ENCODE peak calls at places on chromosomes 13 and 19, in four cellular contexts. One of them, this sample, is unnamed. For H3K4me1, the result is how much of the 10 kb centered on the place peaks cover.

GRCh38 chr13:25846227-25846984 is 205.4 kb downstream of the SHISA2 start:
- DNase-seq in OCI-LY7: no peak
- DNase-seq in ascending aorta: no peak
- DNase-seq in transverse colon: no peak
- DNase-seq in this sample: no peak

GRCh38 chr13:66402546-66402945 is 827.6 kb downstream of the PCDH9 start:
- DNase-seq in OCI-LY7: no peak
- DNase-seq in ascending aorta: no peak
- DNase-seq in transverse colon: no peak
- DNase-seq in this sample: no peak

GRCh38 chr19:39160523-39160861 is 34.9 kb downstream of the PAK4 start:
- DNase-seq in OCI-LY7: no peak
- DNase-seq in ascending aorta: peak
- DNase-seq in transverse colon: no peak
- DNase-seq in this sample: no peak

GRCh38 chr13:111944171-111944583 is 122.8 kb upstream of the SOX1 start:
- DNase-seq in OCI-LY7: no peak
- DNase-seq in ascending aorta: no peak
- DNase-seq in transverse colon: no peak
- DNase-seq in this sample: no peak

GRCh38 chr13:47628666-47629065 is 372.4 kb downstream of the SUCLA2 start:
- DNase-seq in OCI-LY7: no peak
- DNase-seq in ascending aorta: no peak
- DNase-seq in transverse colon: no peak
- DNase-seq in this sample: no peak

GRCh38 chr13:94110011-94110410 is 369.5 kb downstream of the DCT start:
- DNase-seq in OCI-LY7: no peak
- DNase-seq in ascending aorta: no peak
- DNase-seq in transverse colon: no peak
- DNase-seq in this sample: no peak

GRCh38 chr19:41409288-41409687 is 11.7 kb downstream of the BCKDHA start:
- DNase-seq in OCI-LY7: no peak
- DNase-seq in ascending aorta: no peak
- DNase-seq in transverse colon: no peak
- DNase-seq in this sample: no peak

GRCh38 chr13:93517658-93518057 is 291.1 kb downstream of the GPC6 start:
- DNase-seq in OCI-LY7: no peak
- DNase-seq in ascending aorta: no peak
- DNase-seq in transverse colon: no peak
- DNase-seq in this sample: no peak

GRCh38 chr19:55097864-55098715 is 19.3 kb downstream of the PPP1R12C start:
- DNase-seq in OCI-LY7: no peak
- DNase-seq in ascending aorta: no peak
- DNase-seq in transverse colon: no peak
- DNase-seq in this sample: no peak

GRCh38 chr13:112062619-112063308 is 4.2 kb upstream of the SOX1 start:
- DNase-seq in OCI-LY7: no peak
- DNase-seq in ascending aorta: no peak
- DNase-seq in transverse colon: no peak
- DNase-seq in this sample: no peak

GRCh38 chr19:57642396-57643046 is 9.6 kb downstream of the ZNF211 start:
- DNase-seq in OCI-LY7: no peak
- DNase-seq in ascending aorta: no peak
- DNase-seq in transverse colon: no peak
- DNase-seq in this sample: no peak

DNA sequence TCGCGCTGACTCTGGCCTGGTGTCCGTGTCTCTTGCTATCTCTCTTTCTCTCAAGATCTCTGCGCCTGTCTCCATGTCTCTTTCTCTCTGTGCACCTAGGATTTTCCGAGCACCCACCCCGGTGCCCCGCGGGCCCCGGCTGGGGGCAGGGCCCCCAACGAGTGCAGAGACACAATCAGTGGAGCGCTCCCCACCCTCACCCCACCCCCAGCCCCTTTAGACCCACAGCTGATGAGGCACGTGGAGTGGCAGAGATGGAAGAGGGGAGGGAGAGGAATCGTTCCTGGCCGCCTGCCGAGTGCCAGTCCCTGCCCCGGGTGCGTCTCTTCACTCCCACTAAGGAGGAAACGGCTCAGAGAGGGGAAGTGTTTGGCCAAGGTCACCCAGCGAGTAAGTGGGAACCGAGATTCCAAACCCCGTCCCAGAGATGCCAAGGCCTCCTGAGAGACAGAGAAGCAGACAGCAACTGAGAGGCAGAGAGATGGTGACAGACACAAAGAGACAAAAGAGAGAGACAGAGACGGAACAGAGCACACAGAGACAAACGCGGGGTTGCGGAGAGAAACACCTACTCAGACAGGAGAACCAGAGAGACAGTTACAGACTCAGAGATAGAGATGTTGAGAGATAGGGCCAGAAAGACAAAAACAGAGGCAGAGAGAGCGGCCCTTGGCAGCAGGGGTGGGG is 626 bp upstream of the BCL3 start:
- DNase-seq in OCI-LY7: no peak
- DNase-seq in ascending aorta: peak
- DNase-seq in transverse colon: peak
- DNase-seq in this sample: no peak
- H3K4me1 ChIP-seq in OCI-LY7: half or more
- H3K4me1 ChIP-seq in ascending aorta: under half
- H3K4me1 ChIP-seq in transverse colon: under half
- H3K4me1 ChIP-seq in this sample: under half

DNA sequence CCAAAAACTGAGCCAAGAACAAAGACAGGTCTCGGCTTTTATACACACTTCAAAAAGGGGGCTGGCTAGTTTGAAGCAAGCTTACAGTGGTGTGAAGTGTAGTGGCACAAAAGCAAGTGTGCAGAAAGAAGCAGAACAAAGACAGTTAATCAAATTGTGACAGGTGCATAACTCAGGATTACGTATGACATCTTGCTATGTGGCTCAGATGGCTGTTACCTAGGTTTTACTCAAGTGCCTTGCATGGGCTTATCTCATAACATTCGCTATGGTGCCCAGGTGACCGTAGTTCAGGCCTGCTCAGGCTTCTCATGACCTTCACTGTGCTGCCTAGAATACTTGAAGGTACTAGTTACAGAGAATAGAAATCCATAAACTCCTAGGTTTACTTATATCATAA is 1629.0 kb upstream of the PCDH20 start:
- DNase-seq in OCI-LY7: no peak
- DNase-seq in ascending aorta: no peak
- DNase-seq in transverse colon: no peak
- DNase-seq in this sample: no peak
- H3K4me3 ChIP-seq in OCI-LY7: no peak
- H3K4me3 ChIP-seq in ascending aorta: no peak
- H3K4me3 ChIP-seq in transverse colon: no peak
- H3K4me3 ChIP-seq in this sample: no peak

GRCh38 chr13:40191186-40191980 is 475.1 kb downstream of the FOXO1 start:
- DNase-seq in OCI-LY7: no peak
- DNase-seq in ascending aorta: peak
- DNase-seq in transverse colon: no peak
- DNase-seq in this sample: no peak

GRCh38 chr13:40192516-40193257 is 473.8 kb downstream of the FOXO1 start:
- DNase-seq in OCI-LY7: no peak
- DNase-seq in ascending aorta: peak
- DNase-seq in transverse colon: no peak
- DNase-seq in this sample: no peak

GRCh38 chr13:40189426-40189825 is 477.0 kb downstream of the FOXO1 start:
- DNase-seq in OCI-LY7: no peak
- DNase-seq in ascending aorta: no peak
- DNase-seq in transverse colon: no peak
- DNase-seq in this sample: no peak

GRCh38 chr13:40189885-40190655 is 476.4 kb downstream of the FOXO1 start:
- DNase-seq in OCI-LY7: no peak
- DNase-seq in ascending aorta: no peak
- DNase-seq in transverse colon: no peak
- DNase-seq in this sample: no peak

GRCh38 chr13:40190656-40191100 is 475.8 kb downstream of the FOXO1 start:
- DNase-seq in OCI-LY7: peak
- DNase-seq in ascending aorta: peak
- DNase-seq in transverse colon: peak
- DNase-seq in this sample: no peak
- H3K27ac ChIP-seq in OCI-LY7: peak
- H3K27ac ChIP-seq in ascending aorta: peak
- H3K27ac ChIP-seq in transverse colon: peak
- H3K27ac ChIP-seq in this sample: no peak

DNA sequence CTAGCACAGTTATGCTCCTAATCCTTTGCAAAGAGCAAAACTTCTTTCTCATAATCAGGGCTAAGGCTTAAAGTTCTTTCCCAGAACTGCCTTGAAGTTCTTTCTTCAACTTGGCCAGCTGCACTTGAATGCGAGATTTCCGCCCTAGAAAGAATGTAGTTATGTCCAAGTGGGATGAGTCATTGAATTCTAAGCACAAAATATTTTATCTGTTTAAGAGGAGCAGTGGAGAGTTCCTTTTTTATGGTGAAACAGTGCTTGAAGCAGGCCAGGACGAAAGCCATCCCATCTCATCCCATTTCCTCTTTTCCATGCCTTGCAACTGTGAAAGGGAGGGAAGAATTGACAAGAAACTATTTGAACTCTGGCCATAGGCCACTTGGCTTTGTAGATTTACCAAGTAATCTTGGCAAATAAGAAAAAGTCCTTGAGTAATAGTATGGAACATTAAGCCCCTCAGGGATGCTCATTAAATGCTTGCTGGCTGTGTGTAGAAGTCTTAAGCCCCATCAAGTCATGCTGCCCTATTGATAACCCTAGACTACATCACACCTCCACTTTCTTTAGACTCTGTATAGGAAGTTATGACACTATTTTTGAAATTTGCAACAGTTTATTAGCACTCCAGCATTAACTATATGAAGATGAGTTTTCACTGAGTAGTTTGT is 174.6 kb downstream of the KCTD12 start:
- DNase-seq in OCI-LY7: no peak
- DNase-seq in ascending aorta: no peak
- DNase-seq in transverse colon: peak
- DNase-seq in this sample: no peak
- H3K4me1 ChIP-seq in OCI-LY7: under half
- H3K4me1 ChIP-seq in ascending aorta: under half
- H3K4me1 ChIP-seq in transverse colon: under half
- H3K4me1 ChIP-seq in this sample: under half

DNA sequence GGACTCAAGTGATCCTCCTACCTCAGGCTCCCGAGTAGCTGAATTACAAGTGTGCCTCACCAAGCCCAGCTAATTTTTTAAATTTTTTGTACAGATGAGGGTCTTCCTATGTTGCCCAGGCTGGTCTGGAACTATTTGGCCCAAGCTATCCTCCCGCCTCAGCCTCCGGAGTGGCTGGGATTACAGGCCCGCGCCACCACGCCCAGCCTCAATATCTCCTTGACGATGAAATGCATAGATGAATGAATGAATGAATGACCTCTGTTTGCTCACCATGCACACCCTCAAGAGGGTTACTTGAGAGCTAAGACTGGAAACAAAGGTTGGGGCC is 14.9 kb upstream of the AP1M2 start:
- DNase-seq in OCI-LY7: no peak
- DNase-seq in ascending aorta: no peak
- DNase-seq in transverse colon: no peak
- DNase-seq in this sample: no peak
- H3K4me3 ChIP-seq in OCI-LY7: peak
- H3K4me3 ChIP-seq in ascending aorta: no peak
- H3K4me3 ChIP-seq in transverse colon: peak
- H3K4me3 ChIP-seq in this sample: no peak

DNA sequence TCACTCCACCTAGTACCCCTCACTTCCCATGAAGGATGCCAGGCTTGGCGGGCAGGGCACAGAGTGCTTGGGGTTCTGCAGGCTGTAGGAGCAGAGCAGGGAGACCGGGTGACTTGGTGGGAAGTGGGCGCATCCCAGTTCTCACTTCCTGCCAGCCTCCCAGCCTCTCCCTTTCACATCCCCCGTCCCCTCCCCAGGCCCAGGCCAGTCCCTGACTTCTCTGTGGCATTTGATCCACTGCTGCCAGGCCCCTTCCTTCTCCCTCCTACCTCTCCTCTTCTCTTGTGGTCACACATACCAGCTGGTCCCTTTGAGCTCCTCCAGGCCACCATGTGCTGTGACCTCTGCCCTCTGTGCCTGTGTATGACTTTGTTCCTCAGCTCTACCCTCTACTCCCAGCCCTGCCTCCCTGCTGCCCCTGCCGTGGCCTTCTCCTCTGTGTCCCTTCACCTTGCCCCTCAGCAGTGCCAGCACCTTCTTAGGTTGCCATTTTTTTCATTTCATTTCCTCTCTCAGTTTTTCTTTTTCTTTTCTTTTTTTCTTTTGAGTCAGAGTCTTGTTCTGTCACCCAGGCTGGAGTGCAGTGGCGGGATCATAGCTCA is 19.5 kb downstream of the MYO1F start:
- DNase-seq in OCI-LY7: no peak
- DNase-seq in ascending aorta: no peak
- DNase-seq in transverse colon: no peak
- DNase-seq in this sample: no peak
- H3K27ac ChIP-seq in OCI-LY7: no peak
- H3K27ac ChIP-seq in ascending aorta: no peak
- H3K27ac ChIP-seq in transverse colon: no peak
- H3K27ac ChIP-seq in this sample: no peak

DNA sequence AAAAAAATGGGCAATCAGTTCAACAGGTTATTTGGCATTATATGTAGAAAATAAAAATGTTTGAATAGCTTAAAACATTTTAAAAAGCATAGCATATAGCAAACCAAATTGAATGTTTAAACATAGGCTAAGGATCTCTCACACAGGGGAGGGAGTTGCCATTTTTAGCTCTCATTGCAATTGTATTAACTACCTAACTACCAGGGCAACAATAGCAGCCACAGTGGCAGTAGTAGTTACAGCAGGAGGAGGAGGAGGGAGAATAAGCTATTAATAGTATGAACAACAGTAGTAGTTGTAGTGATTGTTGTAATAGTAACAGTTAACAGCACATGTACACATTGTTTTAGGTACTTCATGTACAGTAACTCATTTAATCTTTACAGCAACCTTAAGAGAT is 404.2 kb downstream of the KCNRG start:
- DNase-seq in OCI-LY7: no peak
- DNase-seq in ascending aorta: no peak
- DNase-seq in transverse colon: no peak
- DNase-seq in this sample: no peak
- H3K4me1 ChIP-seq in OCI-LY7: under half
- H3K4me1 ChIP-seq in ascending aorta: under half
- H3K4me1 ChIP-seq in transverse colon: under half
- H3K4me1 ChIP-seq in this sample: under half

GRCh38 chr13:98761126-98761978 is 8.9 kb upstream of the SLC15A1 start:
- DNase-seq in OCI-LY7: no peak
- DNase-seq in ascending aorta: no peak
- DNase-seq in transverse colon: no peak
- DNase-seq in this sample: no peak

GRCh38 chr13:98766120-98766519 is 13.6 kb upstream of the SLC15A1 start:
- DNase-seq in OCI-LY7: no peak
- DNase-seq in ascending aorta: no peak
- DNase-seq in transverse colon: no peak
- DNase-seq in this sample: no peak

GRCh38 chr13:98766716-98767115 is 14.2 kb upstream of the SLC15A1 start:
- DNase-seq in OCI-LY7: no peak
- DNase-seq in ascending aorta: no peak
- DNase-seq in transverse colon: no peak
- DNase-seq in this sample: no peak

GRCh38 chr13:98761979-98762616 is 9.6 kb upstream of the SLC15A1 start:
- DNase-seq in OCI-LY7: no peak
- DNase-seq in ascending aorta: no peak
- DNase-seq in transverse colon: no peak
- DNase-seq in this sample: no peak
- H3K4me3 ChIP-seq in OCI-LY7: no peak
- H3K4me3 ChIP-seq in ascending aorta: no peak
- H3K4me3 ChIP-seq in transverse colon: peak
- H3K4me3 ChIP-seq in this sample: no peak

This sample was measured in iPS DF 6.9.